ENCODE peak calls at places on chromosome 5, in seven cellular contexts. One of them, this sample, is unnamed.

GRCh38 chr5:165757756-165758155 is 2252.3 kb downstream of the MAT2B start:
- DNase-seq in astrocyte of the hippocampus: no peak
- DNase-seq in tibial artery: no peak
- DNase-seq in stimulated activated CD4-positive, alpha-beta T cell treated with anti-CD3 and anti-CD28 coated beads, Interleukin-1b, Interleukin-23, amount 100 ng/mL, for 4 hours: no peak
- DNase-seq in NB4: no peak
- DNase-seq in A549: no peak
- DNase-seq in activated T-helper 9 cell treated with anti-CD3 and anti-CD28 coated beads, Interleukin-2, amount 50 U/mL, for 16 hours: no peak
- DNase-seq in this sample: no peak

GRCh38 chr5:175109058-175109755 is 334.8 kb downstream of the DRD1 start:
- DNase-seq in stimulated activated CD4-positive, alpha-beta T cell treated with anti-CD3 and anti-CD28 coated beads, Interleukin-1b, Interleukin-23, amount 100 ng/mL, for 4 hours: no peak
- DNase-seq in tibial artery: no peak
- DNase-seq in astrocyte of the hippocampus: no peak
- DNase-seq in A549: no peak
- DNase-seq in activated T-helper 9 cell treated with anti-CD3 and anti-CD28 coated beads, Interleukin-2, amount 50 U/mL, for 16 hours: no peak
- DNase-seq in NB4: no peak
- DNase-seq in this sample: no peak

GRCh38 chr5:1772634-1773033 is 27.0 kb downstream of the MRPL36 start:
- DNase-seq in A549: peak
- DNase-seq in astrocyte of the hippocampus: peak
- DNase-seq in tibial artery: no peak
- DNase-seq in stimulated activated CD4-positive, alpha-beta T cell treated with anti-CD3 and anti-CD28 coated beads, Interleukin-1b, Interleukin-23, amount 100 ng/mL, for 4 hours: no peak
- DNase-seq in activated T-helper 9 cell treated with anti-CD3 and anti-CD28 coated beads, Interleukin-2, amount 50 U/mL, for 16 hours: no peak
- DNase-seq in NB4: peak
- DNase-seq in this sample: peak

GRCh38 chr5:78591227-78591626 is 57.3 kb downstream of the LHFPL2 start:
- DNase-seq in stimulated activated CD4-positive, alpha-beta T cell treated with anti-CD3 and anti-CD28 coated beads, Interleukin-1b, Interleukin-23, amount 100 ng/mL, for 4 hours: no peak
- DNase-seq in NB4: peak
- DNase-seq in tibial artery: no peak
- DNase-seq in A549: peak
- DNase-seq in astrocyte of the hippocampus: peak
- DNase-seq in activated T-helper 9 cell treated with anti-CD3 and anti-CD28 coated beads, Interleukin-2, amount 50 U/mL, for 16 hours: no peak
- DNase-seq in this sample: peak

GRCh38 chr5:157801-158200 is 33.5 kb upstream of the LRRC14B start:
- DNase-seq in A549: no peak
- DNase-seq in tibial artery: no peak
- DNase-seq in NB4: no peak
- DNase-seq in activated T-helper 9 cell treated with anti-CD3 and anti-CD28 coated beads, Interleukin-2, amount 50 U/mL, for 16 hours: no peak
- DNase-seq in astrocyte of the hippocampus: no peak
- DNase-seq in stimulated activated CD4-positive, alpha-beta T cell treated with anti-CD3 and anti-CD28 coated beads, Interleukin-1b, Interleukin-23, amount 100 ng/mL, for 4 hours: no peak
- DNase-seq in this sample: no peak

GRCh38 chr5:132586063-132586462 is 29.3 kb downstream of the RAD50 start:
- DNase-seq in activated T-helper 9 cell treated with anti-CD3 and anti-CD28 coated beads, Interleukin-2, amount 50 U/mL, for 16 hours: no peak
- DNase-seq in A549: no peak
- DNase-seq in stimulated activated CD4-positive, alpha-beta T cell treated with anti-CD3 and anti-CD28 coated beads, Interleukin-1b, Interleukin-23, amount 100 ng/mL, for 4 hours: no peak
- DNase-seq in tibial artery: no peak
- DNase-seq in NB4: no peak
- DNase-seq in astrocyte of the hippocampus: no peak
- DNase-seq in this sample: no peak

GRCh38 chr5:110258460-110258859 is 468.0 kb downstream of the TMEM232 start:
- DNase-seq in A549: no peak
- DNase-seq in astrocyte of the hippocampus: peak
- DNase-seq in NB4: peak
- DNase-seq in stimulated activated CD4-positive, alpha-beta T cell treated with anti-CD3 and anti-CD28 coated beads, Interleukin-1b, Interleukin-23, amount 100 ng/mL, for 4 hours: no peak
- DNase-seq in activated T-helper 9 cell treated with anti-CD3 and anti-CD28 coated beads, Interleukin-2, amount 50 U/mL, for 16 hours: no peak
- DNase-seq in tibial artery: no peak
- DNase-seq in this sample: peak

GRCh38 chr5:143896981-143897380 is 85.0 kb downstream of the HMHB1 start:
- DNase-seq in stimulated activated CD4-positive, alpha-beta T cell treated with anti-CD3 and anti-CD28 coated beads, Interleukin-1b, Interleukin-23, amount 100 ng/mL, for 4 hours: no peak
- DNase-seq in A549: no peak
- DNase-seq in NB4: no peak
- DNase-seq in astrocyte of the hippocampus: peak
- DNase-seq in activated T-helper 9 cell treated with anti-CD3 and anti-CD28 coated beads, Interleukin-2, amount 50 U/mL, for 16 hours: no peak
- DNase-seq in tibial artery: no peak
- DNase-seq in this sample: no peak